ENCODE peak calls at places on chromosomes 11 and 22, in nine cellular contexts. D, Z, R, A, T, K, F, I and U are unnamed samples.

GRCh38 chr11:34792814-34793241 is 123.4 kb downstream of the APIP start:
- DNase-seq in D (no peak), Z (no peak), R (no peak), A (no peak), T (peak), K (no peak), F (no peak), I (no peak), U (no peak)

GRCh38 chr11:78789365-78789764 is 214.7 kb upstream of the NARS2 start:
- DNase-seq in D (no peak), Z (no peak), R (no peak), A (no peak), T (no peak), K (no peak), F (no peak), I (peak), U (no peak)

GRCh38 chr22:47776329-47776728 is 1013.9 kb downstream of the TBC1D22A start:
- DNase-seq in D (no peak), Z (no peak), R (no peak), A (no peak), T (no peak), K (no peak), F (no peak), I (peak), U (no peak)

GRCh38 chr11:79762271-79762935 is 321.6 kb upstream of the TENM4 start:
- DNase-seq in D (no peak), Z (no peak), R (no peak), A (no peak), T (no peak), K (no peak), F (no peak), I (no peak), U (no peak)

GRCh38 chr22:42645938-42646568 is 3.1 kb downstream of the CYB5R3 start:
- DNase-seq in D (no peak), Z (no peak), R (no peak), A (peak), T (peak), K (no peak), F (no peak), I (peak), U (no peak)

GRCh38 chr11:62295504-62295903 is 3.4 kb downstream of the SCGB1D4 start:
- DNase-seq in D (no peak), Z (peak), R (no peak), A (no peak), T (no peak), K (no peak), F (no peak), I (peak), U (peak)

GRCh38 chr22:30872282-30873041 is 96.1 kb downstream of the MORC2 start:
- DNase-seq in D (no peak), Z (no peak), R (no peak), A (no peak), T (peak), K (peak), F (no peak), I (peak), U (no peak)

GRCh38 chr22:25485626-25486545 is 78.6 kb upstream of the GRK3 start:
- DNase-seq in D (peak), Z (no peak), R (no peak), A (no peak), T (no peak), K (no peak), F (no peak), I (no peak), U (peak)

GRCh38 chr11:131118247-131118646 is 202.0 kb upstream of the SNX19 start:
- DNase-seq in D (no peak), Z (no peak), R (no peak), A (no peak), T (no peak), K (no peak), F (no peak), I (no peak), U (no peak)

GRCh38 chr11:8261316-8261715 is 2.4 kb downstream of the LMO1 start:
- DNase-seq in D (no peak), Z (no peak), R (no peak), A (no peak), T (peak), K (no peak), F (no peak), I (no peak), U (no peak)

GRCh38 chr22:49025791-49026475 is 801.7 kb downstream of the BRD1 start:
- DNase-seq in D (no peak), Z (no peak), R (no peak), A (no peak), T (peak), K (peak), F (peak), I (no peak), U (no peak)

GRCh38 chr11:69241075-69241740 is 52.7 kb upstream of the MYEOV start:
- DNase-seq in D (no peak), Z (no peak), R (no peak), A (no peak), T (no peak), K (no peak), F (no peak), I (peak), U (no peak)

GRCh38 chr11:21552910-21553309 is 640.0 kb upstream of the ANO5 start:
- DNase-seq in D (no peak), Z (no peak), R (no peak), A (no peak), T (no peak), K (no peak), F (no peak), I (no peak), U (no peak)

GRCh38 chr22:23008887-23009286 is 61.4 kb upstream of the GNAZ start:
- DNase-seq in D (no peak), Z (no peak), R (no peak), A (no peak), T (no peak), K (no peak), F (no peak), I (no peak), U (no peak)

GRCh38 chr22:17547995-17548755 is 15.1 kb upstream of the SLC25A18 start:
- DNase-seq in D (no peak), Z (no peak), R (no peak), A (no peak), T (no peak), K (no peak), F (no peak), I (no peak), U (no peak)

GRCh38 chr11:60915250-60915914 is 1.4 kb downstream of the TMEM109 start:
- DNase-seq in D (peak), Z (peak), R (peak), A (peak), T (no peak), K (peak), F (peak), I (peak), U (peak)

GRCh38 chr11:117717485-117718314 is 79.3 kb downstream of the DSCAML1 start:
- DNase-seq in D (no peak), Z (no peak), R (no peak), A (peak), T (no peak), K (peak), F (no peak), I (peak), U (no peak)

GRCh38 chr11:105179542-105180278 is 40.1 kb upstream of the CARD18 start:
- DNase-seq in D (no peak), Z (no peak), R (no peak), A (no peak), T (no peak), K (no peak), F (no peak), I (no peak), U (no peak)

GRCh38 chr22:48740731-48741405 is 1086.8 kb downstream of the BRD1 start:
- DNase-seq in D (no peak), Z (no peak), R (no peak), A (peak), T (peak), K (no peak), F (peak), I (peak), U (no peak)

GRCh38 chr22:41857160-41857859 is 24.4 kb downstream of the SREBF2 start:
- DNase-seq in D (peak), Z (peak), R (peak), A (no peak), T (no peak), K (no peak), F (peak), I (peak), U (peak)

GRCh38 chr11:23585700-23586099 is 725.4 kb upstream of the CCDC179 start:
- DNase-seq in D (no peak), Z (no peak), R (no peak), A (no peak), T (no peak), K (no peak), F (no peak), I (no peak), U (no peak)

GRCh38 chr11:85590848-85591483 is 36.2 kb downstream of the DLG2 start:
- DNase-seq in D (peak), Z (peak), R (no peak), A (no peak), T (no peak), K (no peak), F (no peak), I (no peak), U (no peak)

GRCh38 chr11:67303989-67304411 is 670 bp downstream of the SSH3 start:
- DNase-seq in D (no peak), Z (no peak), R (peak), A (peak), T (peak), K (peak), F (peak), I (peak), U (no peak)

GRCh38 chr22:36386900-36387663 is 685 bp downstream of the MYH9 start:
- DNase-seq in D (no peak), Z (no peak), R (peak), A (peak), T (peak), K (peak), F (peak), I (peak), U (peak)

GRCh38 chr22:27331526-27332281 is 469.9 kb downstream of the MN1 start:
- DNase-seq in D (no peak), Z (no peak), R (no peak), A (no peak), T (peak), K (peak), F (no peak), I (peak), U (no peak)

GRCh38 chr11:35907648-35908431 is 36.0 kb upstream of the LDLRAD3 start:
- DNase-seq in D (peak), Z (no peak), R (no peak), A (no peak), T (no peak), K (no peak), F (no peak), I (no peak), U (no peak)

DNA sequence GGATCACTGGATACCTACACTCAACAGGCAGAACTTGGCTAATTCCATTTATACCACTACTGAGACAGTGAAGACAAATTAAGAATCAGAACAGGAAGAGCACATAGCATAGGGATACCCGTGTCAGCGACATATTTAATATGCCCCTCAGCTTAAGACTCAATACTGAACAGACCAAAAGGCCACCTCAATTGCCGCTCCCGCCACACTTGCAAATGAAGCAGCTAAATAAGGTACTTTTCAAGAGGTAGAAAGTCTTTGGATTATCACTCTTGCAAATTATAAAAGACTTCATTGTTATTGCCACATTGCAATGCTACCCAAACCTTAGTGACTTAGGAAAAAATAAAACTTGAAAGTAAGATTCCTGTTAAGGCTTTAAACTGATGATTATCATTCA is 3.1 kb downstream of the DDX17 start:
- DNase-seq in D (no peak), Z (no peak), R (no peak), A (no peak), T (no peak), K (no peak), F (no peak), I (no peak), U (no peak)
- H3K4me3 ChIP-seq in D (no peak), Z (peak), R (peak), A (no peak), T (no peak), K (peak), F (peak), I (peak), U (no peak)

GRCh38 chr11:119356349-119357031 is 10.0 kb upstream of the MFRP start:
- DNase-seq in D (no peak), Z (peak), R (peak), A (peak), T (peak), K (peak), F (peak), I (peak), U (peak)
- H3K4me3 ChIP-seq in D (peak), Z (peak), R (peak), A (no peak), T (peak), K (peak), F (peak), I (no peak), U (peak)

GRCh38 chr11:47979378-47980092 is 824 bp upstream of the PTPRJ start:
- DNase-seq in D (no peak), Z (peak), R (no peak), A (no peak), T (no peak), K (no peak), F (no peak), I (peak), U (no peak)
- H3K4me3 ChIP-seq in D (no peak), Z (peak), R (peak), A (no peak), T (peak), K (peak), F (no peak), I (peak), U (peak)

DNA sequence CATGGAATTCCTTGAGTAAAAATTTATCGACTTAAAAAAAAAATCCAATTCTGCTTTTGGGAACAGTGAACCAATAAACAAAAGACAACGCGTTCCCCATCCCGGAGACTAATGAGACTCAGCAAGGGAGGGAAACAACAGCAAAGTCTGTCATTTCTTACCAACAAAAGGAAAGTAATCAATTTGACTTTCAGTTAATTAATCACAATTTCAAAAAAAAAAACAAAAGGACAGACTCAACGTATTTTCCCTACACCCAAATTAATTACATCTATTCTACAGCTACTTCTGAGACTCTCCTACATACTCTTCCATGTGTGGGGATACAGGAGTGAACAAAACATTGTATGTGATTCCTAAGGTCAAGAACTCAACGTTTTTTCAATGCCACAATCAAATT is 1.9 kb downstream of the RDX start:
- DNase-seq in D (no peak), Z (no peak), R (no peak), A (no peak), T (no peak), K (no peak), F (no peak), I (no peak), U (no peak)
- H3K4me3 ChIP-seq in D (peak), Z (peak), R (no peak), A (no peak), T (peak), K (peak), F (no peak), I (peak), U (no peak)